ENCODE peak calls at places on chromosome 4, in seven cellular contexts. Q, D, O, U, X, H and R are unnamed samples.

GRCh38 chr4:13484749-13485345 is 707 bp upstream of the RAB28 start:
- DNase-seq in U (no peak), O (no peak), D (peak), X (no peak), H (no peak), Q (peak), R (no peak)

GRCh38 chr4:139740531-139741041 is 75.0 kb downstream of the MGST2 start:
- DNase-seq in D (peak), Q (peak), U (peak), O (peak), H (no peak), X (no peak), R (no peak)

GRCh38 chr4:53551963-53552362 is 39.3 kb downstream of the LNX1 start:
- DNase-seq in H (no peak), X (no peak), Q (no peak), D (no peak), O (no peak), U (no peak), R (no peak)

GRCh38 chr4:2441393-2442174 is 22.8 kb downstream of the CFAP99 start:
- DNase-seq in D (peak), H (peak), X (peak), U (no peak), O (peak), Q (peak), R (peak)

GRCh38 chr4:35934370-35934981 is 309.8 kb downstream of the ARAP2 start:
- DNase-seq in D (no peak), O (no peak), Q (peak), U (no peak), X (no peak), H (no peak), R (no peak)

GRCh38 chr4:15776871-15777648 is 1.1 kb upstream of the CD38 start:
- DNase-seq in U (no peak), D (no peak), O (no peak), H (no peak), X (no peak), Q (no peak), R (no peak)

GRCh38 chr4:100288167-100288566 is 97.9 kb upstream of the DDIT4L start:
- DNase-seq in U (no peak), H (no peak), O (no peak), X (no peak), Q (no peak), D (peak), R (no peak)

GRCh38 chr4:2630556-2631273 is 94.3 kb downstream of the FAM193A start:
- DNase-seq in Q (no peak), H (peak), U (no peak), D (no peak), O (peak), X (no peak), R (no peak)

GRCh38 chr4:152556814-152557213 is 20.9 kb upstream of the FBXW7 start:
- DNase-seq in H (no peak), X (no peak), U (no peak), O (no peak), D (no peak), Q (no peak), R (no peak)

GRCh38 chr4:72302981-72303704 is 265.9 kb downstream of the ADAMTS3 start:
- DNase-seq in U (no peak), H (peak), D (peak), Q (no peak), O (no peak), X (peak), R (no peak)

GRCh38 chr4:78989697-78990270 is 50.5 kb upstream of the PAQR3 start:
- DNase-seq in H (no peak), D (no peak), X (no peak), Q (no peak), O (no peak), U (no peak), R (no peak)

GRCh38 chr4:121950212-121950679 is 1.6 kb downstream of the TRPC3 start:
- DNase-seq in H (peak), X (peak), Q (peak), D (peak), O (peak), U (no peak), R (peak)

GRCh38 chr4:141768954-141769353 is 132.6 kb downstream of the IL15 start:
- DNase-seq in H (no peak), D (peak), U (peak), O (no peak), X (no peak), Q (peak), R (no peak)

GRCh38 chr4:76035146-76035545 is 724 bp downstream of the CXCL11 start:
- DNase-seq in H (no peak), D (no peak), U (no peak), Q (no peak), O (no peak), X (no peak), R (no peak)

GRCh38 chr4:147580396-147580795 is 36.8 kb upstream of the TMEM184C start:
- DNase-seq in O (no peak), D (peak), H (no peak), Q (no peak), X (no peak), U (no peak), R (no peak)

GRCh38 chr4:107182347-107182746 is 146.2 kb upstream of the DKK2 start:
- DNase-seq in U (no peak), Q (no peak), H (no peak), X (no peak), O (no peak), D (no peak), R (no peak)

GRCh38 chr4:74311696-74312313 is 3.5 kb downstream of the EPGN start:
- DNase-seq in H (no peak), X (peak), D (peak), O (no peak), Q (peak), U (no peak), R (no peak)

GRCh38 chr4:76783836-76784235 is 114.1 kb downstream of the SOWAHB start:
- DNase-seq in O (no peak), U (no peak), H (no peak), D (peak), Q (no peak), X (no peak), R (no peak)

GRCh38 chr4:67885727-67886126 is 1.9 kb upstream of the TMPRSS11D start:
- DNase-seq in H (no peak), U (peak), O (no peak), Q (peak), D (peak), X (no peak), R (no peak)

GRCh38 chr4:70437212-70437611 is 34.8 kb upstream of the MUC7 start:
- DNase-seq in U (no peak), O (no peak), H (no peak), Q (no peak), D (no peak), X (peak), R (peak)